ENCODE peak calls at places on chromosomes 11 and 22, in five cellular contexts. L is activated T-cell treated with anti-CD3 and anti-CD28 coated beads for 1 hour; N is stimulated activated CD8-positive, alpha-beta memory T cell treated with anti-CD3 and anti-CD28 coated beads, Interleukin-15, amount 100 ng/mL, for 24 hours; Z is NCI-H446; H is CD4-positive, alpha-beta memory T cell. M is an unnamed sample.
A peak's percentile ranks its signal among the peaks of the same experiment; 100 is the strongest.

GRCh38 chr11:66979336-66979980 is 4.4 kb downstream of the C11orf86 start:
- DNase-seq in L (no peak), N (no peak), Z (no peak), H (no peak), M (no peak)

GRCh38 chr22:22515890-22516289 is 4.2 kb downstream of the ZNF280A start:
- DNase-seq in L (no peak), N (no peak), Z (no peak), H (no peak), M (no peak)

GRCh38 chr11:130431337-130431773 is 2.9 kb upstream of the ADAMTS8 start:
- DNase-seq in L (peak; percentile 44), N (peak; percentile 38), Z (peak; percentile 38), H (peak; percentile 45), M (peak; percentile 92)

GRCh38 chr11:133619397-133619796 is 87.1 kb upstream of the OPCML start:
- DNase-seq in L (no peak), N (no peak), Z (no peak), H (no peak), M (no peak)

GRCh38 chr11:34380696-34381095 is 22.9 kb upstream of the ABTB2 start:
- DNase-seq in L (no peak), N (no peak), Z (no peak), H (no peak), M (no peak)

GRCh38 chr11:65352783-65353182 is 1.8 kb upstream of the TIGD3 start:
- DNase-seq in L (no peak), N (no peak), Z (no peak), H (no peak), M (no peak)

GRCh38 chr11:121563003-121563402 is 110.2 kb upstream of the SORL1-AS1 start:
- DNase-seq in L (no peak), N (no peak), Z (no peak), H (no peak), M (no peak)

GRCh38 chr11:29956076-29956556 is 60.7 kb downstream of the KCNA4 start:
- DNase-seq in L (no peak), N (no peak), Z (no peak), H (no peak), M (no peak)

GRCh38 chr11:118708296-118708695 is 28.8 kb upstream of the TREH start:
- DNase-seq in L (no peak), N (no peak), Z (no peak), H (no peak), M (no peak)

GRCh38 chr11:34013893-34014571 is 37.5 kb upstream of the CAPRIN1 start:
- DNase-seq in L (no peak), N (no peak), Z (no peak), H (no peak), M (no peak)

GRCh38 chr22:48079505-48080295 is 1317.2 kb downstream of the TBC1D22A start:
- DNase-seq in L (no peak), N (no peak), Z (no peak), H (no peak), M (no peak)

GRCh38 chr11:108606495-108607160 is 13.1 kb upstream of the EXPH5 start:
- DNase-seq in L (no peak), N (no peak), Z (no peak), H (no peak), M (no peak)

GRCh38 chr11:64447717-64448598 is 89.0 kb downstream of the RPS6KA4 start:
- DNase-seq in L (no peak), N (no peak), Z (no peak), H (no peak), M (no peak)

GRCh38 chr22:49582171-49582570 is 245.5 kb downstream of the BRD1 start:
- DNase-seq in L (no peak), N (no peak), Z (no peak), H (no peak), M (no peak)

M was measured in omental fat pad.